ENCODE peak calls at places on chromosomes 7 and 10, in four cellular contexts. One of them, this sample, is unnamed.

GRCh38 chr10:104332243-104333036 is 5.8 kb downstream of the ITPRIP start:
- DNase-seq in AG09309: no peak
- DNase-seq in mesothelial cell of epicardium: no peak
- DNase-seq in transverse colon: no peak
- DNase-seq in this sample: no peak

GRCh38 chr7:122305475-122306319 is 1.1 kb upstream of the FEZF1 start:
- DNase-seq in mesothelial cell of epicardium: peak; percentile 61
- DNase-seq in AG09309: no peak
- DNase-seq in transverse colon: no peak
- DNase-seq in this sample: no peak

GRCh38 chr7:47535033-47535703 is 46.7 kb downstream of the TNS3 start:
- DNase-seq in mesothelial cell of epicardium: no peak
- DNase-seq in AG09309: no peak
- DNase-seq in transverse colon: no peak
- DNase-seq in this sample: no peak

GRCh38 chr10:87973635-87974034 is 110.2 kb downstream of the PTEN start:
- DNase-seq in transverse colon: no peak
- DNase-seq in mesothelial cell of epicardium: no peak
- DNase-seq in AG09309: no peak
- DNase-seq in this sample: no peak

GRCh38 chr10:47020491-47020890 is 109.3 kb downstream of the PTPN20 start:
- DNase-seq in AG09309: no peak
- DNase-seq in mesothelial cell of epicardium: no peak
- DNase-seq in transverse colon: no peak
- DNase-seq in this sample: no peak

GRCh38 chr7:11427686-11428273 is 404.2 kb downstream of the THSD7A start:
- DNase-seq in AG09309: peak; percentile 24
- DNase-seq in mesothelial cell of epicardium: no peak
- DNase-seq in transverse colon: no peak
- DNase-seq in this sample: peak; percentile 7

GRCh38 chr10:5812283-5813090 is 747 bp downstream of the GDI2 start:
- DNase-seq in AG09309: no peak
- DNase-seq in mesothelial cell of epicardium: no peak
- DNase-seq in transverse colon: peak; percentile 55
- DNase-seq in this sample: peak; percentile 60

GRCh38 chr7:31372538-31372937 is 32.0 kb upstream of the NEUROD6 start:
- DNase-seq in AG09309: no peak
- DNase-seq in transverse colon: no peak
- DNase-seq in mesothelial cell of epicardium: no peak
- DNase-seq in this sample: no peak

GRCh38 chr10:68792115-68792514 is 35.2 kb upstream of the STOX1 start:
- DNase-seq in transverse colon: no peak
- DNase-seq in mesothelial cell of epicardium: no peak
- DNase-seq in AG09309: no peak
- DNase-seq in this sample: no peak

GRCh38 chr7:140899883-140900282 is 24.8 kb downstream of the BRAF start:
- DNase-seq in AG09309: no peak
- DNase-seq in mesothelial cell of epicardium: no peak
- DNase-seq in transverse colon: no peak
- DNase-seq in this sample: no peak

GRCh38 chr10:92790449-92790848 is 57.9 kb upstream of the EXOC6 start:
- DNase-seq in AG09309: no peak
- DNase-seq in transverse colon: no peak
- DNase-seq in mesothelial cell of epicardium: no peak
- DNase-seq in this sample: no peak

GRCh38 chr7:47991741-47992311 is 12.4 kb upstream of the HUS1 start:
- DNase-seq in AG09309: no peak
- DNase-seq in transverse colon: peak; percentile 89
- DNase-seq in mesothelial cell of epicardium: peak; percentile 75
- DNase-seq in this sample: peak; percentile 80

GRCh38 chr7:67724435-67724834 is 727.8 kb downstream of the TYW1 start:
- DNase-seq in transverse colon: no peak
- DNase-seq in mesothelial cell of epicardium: no peak
- DNase-seq in AG09309: no peak
- DNase-seq in this sample: no peak

GRCh38 chr10:100807241-100808050 is 62.1 kb downstream of the PAX2 start:
- DNase-seq in mesothelial cell of epicardium: no peak
- DNase-seq in AG09309: no peak
- DNase-seq in transverse colon: no peak
- DNase-seq in this sample: no peak

GRCh38 chr10:15821046-15821683 is 39.1 kb downstream of the MINDY3 start:
- DNase-seq in AG09309: no peak
- DNase-seq in mesothelial cell of epicardium: no peak
- DNase-seq in transverse colon: no peak
- DNase-seq in this sample: no peak

GRCh38 chr7:117941138-117941810 is 68.0 kb upstream of the CTTNBP2 start:
- DNase-seq in mesothelial cell of epicardium: no peak
- DNase-seq in transverse colon: no peak
- DNase-seq in AG09309: no peak
- DNase-seq in this sample: no peak

GRCh38 chr7:136956232-136956631 is 87.8 kb downstream of the CHRM2 start:
- DNase-seq in transverse colon: no peak
- DNase-seq in AG09309: peak; percentile 43
- DNase-seq in mesothelial cell of epicardium: no peak
- DNase-seq in this sample: no peak

GRCh38 chr10:122291739-122292138 is 20.6 kb downstream of the BTBD16 start:
- DNase-seq in transverse colon: no peak
- DNase-seq in mesothelial cell of epicardium: no peak
- DNase-seq in AG09309: no peak
- DNase-seq in this sample: no peak

GRCh38 chr7:3455826-3456444 is 154.9 kb downstream of the SDK1 start:
- DNase-seq in AG09309: no peak
- DNase-seq in transverse colon: no peak
- DNase-seq in mesothelial cell of epicardium: no peak
- DNase-seq in this sample: no peak

GRCh38 chr10:48509061-48509772 is 95.7 kb downstream of the ARHGAP22 start:
- DNase-seq in AG09309: no peak
- DNase-seq in mesothelial cell of epicardium: no peak
- DNase-seq in transverse colon: no peak
- DNase-seq in this sample: peak; percentile 42

GRCh38 chr7:79608005-79608404 is 154.5 kb upstream of the MAGI2 start:
- DNase-seq in mesothelial cell of epicardium: no peak
- DNase-seq in transverse colon: no peak
- DNase-seq in AG09309: no peak
- DNase-seq in this sample: no peak

GRCh38 chr10:118096022-118096421 is 49.3 kb upstream of the RAB11FIP2 start:
- DNase-seq in mesothelial cell of epicardium: no peak
- DNase-seq in transverse colon: no peak
- DNase-seq in AG09309: no peak
- DNase-seq in this sample: no peak

GRCh38 chr7:61576-62360 is 130.6 kb upstream of the FAM20C start:
- DNase-seq in AG09309: no peak
- DNase-seq in mesothelial cell of epicardium: peak; percentile 30
- DNase-seq in transverse colon: peak; percentile 3
- DNase-seq in this sample: no peak

GRCh38 chr10:131425752-131426529 is 114.4 kb upstream of the TCERG1L start:
- DNase-seq in transverse colon: no peak
- DNase-seq in mesothelial cell of epicardium: no peak
- DNase-seq in AG09309: no peak
- DNase-seq in this sample: no peak

GRCh38 chr7:131235489-131236317 is 92.0 kb upstream of the MKLN1 start:
- DNase-seq in transverse colon: peak; percentile 19
- DNase-seq in AG09309: peak; percentile 91
- DNase-seq in mesothelial cell of epicardium: no peak
- DNase-seq in this sample: no peak

GRCh38 chr10:78212134-78212785 is 178.6 kb downstream of the RPS24 start:
- DNase-seq in mesothelial cell of epicardium: no peak
- DNase-seq in transverse colon: no peak
- DNase-seq in AG09309: no peak
- DNase-seq in this sample: peak; percentile 82

GRCh38 chr10:53075469-53075868 is 302.9 kb upstream of the MBL2 start:
- DNase-seq in transverse colon: no peak
- DNase-seq in AG09309: no peak
- DNase-seq in mesothelial cell of epicardium: no peak
- DNase-seq in this sample: no peak

GRCh38 chr10:27285093-27285492 is 44.5 kb upstream of the ACBD5 start:
- DNase-seq in AG09309: no peak
- DNase-seq in mesothelial cell of epicardium: no peak
- DNase-seq in transverse colon: no peak
- DNase-seq in this sample: peak; percentile 53
- TF ChIP-seq CTCF in AG09309: no peak
- TF ChIP-seq CTCF in mesothelial cell of epicardium: no peak
- TF ChIP-seq CTCF in transverse colon: peak; percentile 9
- TF ChIP-seq CTCF in this sample: peak; percentile 47

DNA sequence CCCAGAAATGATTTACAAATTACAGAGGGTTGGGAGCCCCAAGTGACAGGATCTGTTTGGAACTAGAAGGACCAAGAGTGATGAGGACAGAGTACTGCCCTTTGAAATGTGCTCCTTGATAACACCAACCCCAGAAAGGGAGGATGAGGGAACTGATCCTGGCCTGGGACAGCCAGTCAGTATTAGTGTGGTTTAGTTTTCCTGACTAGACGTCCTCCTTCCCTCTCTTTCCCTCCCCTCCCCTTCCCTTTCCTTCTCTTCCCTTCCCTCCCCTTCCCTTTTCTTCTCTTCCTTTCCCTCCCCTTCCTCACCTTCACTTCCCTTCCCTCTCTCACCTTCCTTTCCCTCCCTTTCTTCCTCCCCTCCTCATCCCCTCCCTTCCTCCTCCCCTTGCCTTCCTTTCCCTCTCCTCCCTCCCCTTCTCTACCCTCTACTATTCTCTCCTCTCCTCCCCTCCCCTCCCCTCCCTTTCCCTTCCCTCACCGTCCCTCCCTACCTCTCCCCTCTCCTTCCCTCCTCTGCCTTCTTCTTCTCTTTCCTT is 31.0 kb upstream of the BICC1 start:
- DNase-seq in mesothelial cell of epicardium: no peak
- DNase-seq in transverse colon: no peak
- DNase-seq in AG09309: no peak
- DNase-seq in this sample: no peak
- TF ChIP-seq CTCF in mesothelial cell of epicardium: no peak
- TF ChIP-seq CTCF in transverse colon: no peak
- TF ChIP-seq CTCF in AG09309: no peak
- TF ChIP-seq CTCF in this sample: no peak

GRCh38 chr10:91742189-91742588 is 56.0 kb upstream of the TNKS2 start:
- DNase-seq in transverse colon: no peak
- DNase-seq in mesothelial cell of epicardium: no peak
- DNase-seq in AG09309: no peak
- DNase-seq in this sample: no peak
- TF ChIP-seq CTCF in transverse colon: no peak
- TF ChIP-seq CTCF in mesothelial cell of epicardium: no peak
- TF ChIP-seq CTCF in AG09309: no peak
- TF ChIP-seq CTCF in this sample: no peak

GRCh38 chr10:124217906-124218769 is 124.7 kb upstream of the CHST15 start:
- DNase-seq in AG09309: no peak
- DNase-seq in mesothelial cell of epicardium: no peak
- DNase-seq in transverse colon: no peak
- DNase-seq in this sample: no peak
- TF ChIP-seq CTCF in AG09309: no peak
- TF ChIP-seq CTCF in mesothelial cell of epicardium: no peak
- TF ChIP-seq CTCF in transverse colon: no peak
- TF ChIP-seq CTCF in this sample: no peak

GRCh38 chr10:102230861-102231356 is 4.8 kb downstream of the ELOVL3 start:
- DNase-seq in mesothelial cell of epicardium: peak; percentile 55
- DNase-seq in AG09309: no peak
- DNase-seq in transverse colon: peak; percentile 48
- DNase-seq in this sample: peak; percentile 30
- TF ChIP-seq CTCF in mesothelial cell of epicardium: no peak
- TF ChIP-seq CTCF in AG09309: peak; percentile 37
- TF ChIP-seq CTCF in transverse colon: peak; percentile 22
- TF ChIP-seq CTCF in this sample: no peak